ENCODE peak calls at places on chromosomes 3 and 15, in five cellular contexts. One of them, this sample, is unnamed.

GRCh38 chr15:36156855-36157521 is 422.4 kb upstream of the CDIN1 start:
- DNase-seq in left ventricle myocardium inferior: peak; percentile 45
- DNase-seq in PC-3: peak; percentile 64
- DNase-seq in body of pancreas: peak; percentile 7
- DNase-seq in stomach: no peak
- DNase-seq in this sample: no peak

GRCh38 chr3:124621498-124621897 is 108.8 kb upstream of the UMPS start:
- DNase-seq in left ventricle myocardium inferior: no peak
- DNase-seq in PC-3: no peak
- DNase-seq in body of pancreas: no peak
- DNase-seq in stomach: no peak
- DNase-seq in this sample: no peak

GRCh38 chr15:73052679-73053397 is 575 bp downstream of the NEO1 start:
- DNase-seq in left ventricle myocardium inferior: peak; percentile 29
- DNase-seq in PC-3: no peak
- DNase-seq in body of pancreas: peak; percentile 63
- DNase-seq in stomach: peak; percentile 29
- DNase-seq in this sample: no peak

GRCh38 chr3:161389445-161390036 is 18.2 kb upstream of the SPTSSB start:
- DNase-seq in left ventricle myocardium inferior: no peak
- DNase-seq in PC-3: no peak
- DNase-seq in body of pancreas: no peak
- DNase-seq in stomach: no peak
- DNase-seq in this sample: no peak

GRCh38 chr15:57527382-57528091 is 64.2 kb upstream of the MYZAP start:
- DNase-seq in left ventricle myocardium inferior: no peak
- DNase-seq in PC-3: peak; percentile 80
- DNase-seq in body of pancreas: peak; percentile 64
- DNase-seq in stomach: no peak
- DNase-seq in this sample: no peak

GRCh38 chr15:53869044-53869805 is 109.0 kb upstream of the UNC13C start:
- DNase-seq in left ventricle myocardium inferior: no peak
- DNase-seq in PC-3: no peak
- DNase-seq in body of pancreas: no peak
- DNase-seq in stomach: no peak
- DNase-seq in this sample: no peak

GRCh38 chr15:68674975-68675374 is 96.2 kb downstream of the CORO2B start:
- DNase-seq in left ventricle myocardium inferior: no peak
- DNase-seq in PC-3: no peak
- DNase-seq in body of pancreas: peak; percentile 10
- DNase-seq in stomach: no peak
- DNase-seq in this sample: no peak

GRCh38 chr3:45055032-45055410 is 28.9 kb downstream of the CLEC3B start:
- DNase-seq in left ventricle myocardium inferior: no peak
- DNase-seq in PC-3: peak; percentile 57
- DNase-seq in body of pancreas: no peak
- DNase-seq in stomach: no peak
- DNase-seq in this sample: no peak

GRCh38 chr3:159669024-159669476 is 319.6 kb upstream of the IL12A start:
- DNase-seq in left ventricle myocardium inferior: no peak
- DNase-seq in PC-3: peak; percentile 10
- DNase-seq in body of pancreas: no peak
- DNase-seq in stomach: no peak
- DNase-seq in this sample: no peak

GRCh38 chr3:133938770-133939495 is 43.3 kb upstream of the RAB6B start:
- DNase-seq in left ventricle myocardium inferior: no peak
- DNase-seq in PC-3: peak; percentile 6
- DNase-seq in body of pancreas: no peak
- DNase-seq in stomach: peak; percentile 11
- DNase-seq in this sample: no peak

GRCh38 chr3:136932518-136932917 is 25.3 kb upstream of the IL20RB start:
- DNase-seq in left ventricle myocardium inferior: no peak
- DNase-seq in PC-3: no peak
- DNase-seq in body of pancreas: no peak
- DNase-seq in stomach: no peak
- DNase-seq in this sample: no peak

GRCh38 chr3:54599741-54600140 is 328.1 kb downstream of the LRTM1 start:
- DNase-seq in left ventricle myocardium inferior: peak; percentile 66
- DNase-seq in PC-3: no peak
- DNase-seq in body of pancreas: no peak
- DNase-seq in stomach: no peak
- DNase-seq in this sample: no peak

GRCh38 chr3:46699846-46700523 is 1.2 kb upstream of the TMIE start:
- DNase-seq in left ventricle myocardium inferior: peak; percentile 71
- DNase-seq in PC-3: no peak
- DNase-seq in body of pancreas: peak; percentile 70
- DNase-seq in stomach: peak; percentile 44
- DNase-seq in this sample: no peak

GRCh38 chr3:180789774-180790173 is 110.5 kb upstream of the CCDC39 start:
- DNase-seq in left ventricle myocardium inferior: no peak
- DNase-seq in PC-3: no peak
- DNase-seq in body of pancreas: no peak
- DNase-seq in stomach: no peak
- DNase-seq in this sample: no peak

DNA sequence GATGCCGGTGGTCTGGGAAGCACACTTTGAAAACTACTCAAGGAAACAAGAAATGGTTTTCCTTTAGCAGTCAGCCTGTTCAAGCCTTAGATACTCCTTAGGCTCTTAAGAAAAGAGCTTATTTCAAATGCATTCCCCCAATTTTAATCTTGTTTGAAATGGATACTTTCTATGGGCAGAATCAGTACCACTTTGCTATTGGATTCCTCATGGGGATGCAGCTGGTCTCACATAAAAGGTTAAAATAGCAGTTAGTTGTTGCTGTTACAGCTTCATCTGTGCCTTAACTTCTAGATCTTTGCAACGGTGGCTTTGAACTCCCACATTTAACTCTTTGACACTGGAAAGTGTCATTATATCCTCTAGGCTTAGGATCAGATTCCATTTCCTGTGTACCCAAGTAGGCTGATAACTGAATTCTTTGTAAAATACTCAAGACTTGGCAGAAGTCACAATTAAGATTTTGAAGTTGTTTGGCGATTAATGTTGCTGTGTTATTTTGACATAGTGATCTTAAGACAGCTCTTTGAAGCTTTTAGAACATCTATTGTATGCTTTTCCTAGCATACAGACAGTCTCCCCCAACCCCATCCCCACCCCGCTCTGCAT is 2.2 kb downstream of the THBS1 start:
- DNase-seq in left ventricle myocardium inferior: no peak
- DNase-seq in PC-3: no peak
- DNase-seq in body of pancreas: no peak
- DNase-seq in stomach: no peak
- DNase-seq in this sample: no peak
- H3K4me1 ChIP-seq in left ventricle myocardium inferior: peaks cover 88% of the 10 kb centered on the region
- H3K4me1 ChIP-seq in PC-3: peaks cover 55% of the 10 kb centered on the region
- H3K4me1 ChIP-seq in body of pancreas: peaks cover 42% of the 10 kb centered on the region
- H3K4me1 ChIP-seq in stomach: peaks cover 26% of the 10 kb centered on the region
- H3K4me1 ChIP-seq in this sample: peaks cover 10% of the 10 kb centered on the region

DNA sequence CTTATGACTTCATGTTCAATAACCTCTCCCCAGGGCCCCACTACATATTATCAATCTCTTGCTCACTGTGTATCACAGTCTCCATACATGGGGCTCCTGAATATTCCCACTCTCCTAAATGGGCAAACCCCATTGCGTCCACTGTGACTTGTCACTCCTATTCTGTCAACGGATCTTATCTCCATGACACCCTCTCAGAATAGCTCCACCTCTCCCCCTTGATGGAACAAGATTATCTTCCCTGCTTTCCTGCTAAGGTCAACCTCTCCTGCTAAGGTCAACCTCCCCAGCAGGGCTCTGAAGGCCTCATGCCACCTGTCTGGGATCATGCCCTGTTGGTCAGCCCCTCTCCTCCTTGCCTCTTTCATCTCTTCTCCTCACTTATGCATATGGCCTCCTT is 1.8 kb downstream of the CLDN18 start:
- DNase-seq in left ventricle myocardium inferior: no peak
- DNase-seq in PC-3: no peak
- DNase-seq in body of pancreas: no peak
- DNase-seq in stomach: no peak
- DNase-seq in this sample: no peak
- H3K4me3 ChIP-seq in left ventricle myocardium inferior: no peak overlapping the region
- H3K4me3 ChIP-seq in PC-3: no peak overlapping the region
- H3K4me3 ChIP-seq in body of pancreas: no peak overlapping the region
- H3K4me3 ChIP-seq in stomach: no peak overlapping the region
- H3K4me3 ChIP-seq in this sample: no peak overlapping the region

DNA sequence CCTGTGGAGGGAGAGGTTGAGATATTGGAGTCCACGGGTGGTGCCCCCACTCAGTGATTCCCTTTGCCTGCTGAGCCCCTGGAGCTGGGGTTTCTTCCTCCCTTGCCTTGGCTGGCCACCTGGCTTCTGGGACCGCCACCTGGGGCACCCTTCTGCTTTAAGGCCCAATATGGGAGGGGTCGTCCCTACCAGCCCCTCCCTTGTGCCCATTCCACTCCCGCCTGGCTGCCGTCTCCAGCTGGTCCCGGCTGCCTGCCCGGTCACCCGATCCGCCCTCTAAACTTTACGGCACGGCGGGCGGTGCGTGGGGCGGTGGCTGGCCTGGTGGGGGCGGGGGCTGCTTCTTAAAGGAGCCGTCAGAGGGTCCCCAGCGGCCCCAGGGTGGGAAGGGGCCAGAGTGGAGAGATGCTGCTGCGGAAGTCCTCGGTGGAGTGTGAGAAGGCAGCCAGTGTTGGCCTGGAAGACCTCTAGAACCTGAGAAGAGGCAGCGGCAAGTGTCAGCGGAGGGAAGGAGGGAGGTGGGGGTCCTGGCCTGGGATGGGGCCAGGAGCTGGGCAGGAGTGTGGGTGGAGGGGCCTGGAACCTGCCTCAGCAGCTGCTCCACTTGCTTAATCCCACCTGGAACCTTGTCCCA is 1.6 kb upstream of the SEMA3B start:
- DNase-seq in left ventricle myocardium inferior: peak; percentile 82
- DNase-seq in PC-3: no peak
- DNase-seq in body of pancreas: peak; percentile 74
- DNase-seq in stomach: peak; percentile 87
- DNase-seq in this sample: no peak
- H3K4me1 ChIP-seq in left ventricle myocardium inferior: peaks cover 66% of the 10 kb centered on the region
- H3K4me1 ChIP-seq in PC-3: peaks cover 59% of the 10 kb centered on the region
- H3K4me1 ChIP-seq in body of pancreas: peaks cover 85% of the 10 kb centered on the region
- H3K4me1 ChIP-seq in stomach: peaks cover 62% of the 10 kb centered on the region
- H3K4me1 ChIP-seq in this sample: no peaks in the 10 kb centered on the region

DNA sequence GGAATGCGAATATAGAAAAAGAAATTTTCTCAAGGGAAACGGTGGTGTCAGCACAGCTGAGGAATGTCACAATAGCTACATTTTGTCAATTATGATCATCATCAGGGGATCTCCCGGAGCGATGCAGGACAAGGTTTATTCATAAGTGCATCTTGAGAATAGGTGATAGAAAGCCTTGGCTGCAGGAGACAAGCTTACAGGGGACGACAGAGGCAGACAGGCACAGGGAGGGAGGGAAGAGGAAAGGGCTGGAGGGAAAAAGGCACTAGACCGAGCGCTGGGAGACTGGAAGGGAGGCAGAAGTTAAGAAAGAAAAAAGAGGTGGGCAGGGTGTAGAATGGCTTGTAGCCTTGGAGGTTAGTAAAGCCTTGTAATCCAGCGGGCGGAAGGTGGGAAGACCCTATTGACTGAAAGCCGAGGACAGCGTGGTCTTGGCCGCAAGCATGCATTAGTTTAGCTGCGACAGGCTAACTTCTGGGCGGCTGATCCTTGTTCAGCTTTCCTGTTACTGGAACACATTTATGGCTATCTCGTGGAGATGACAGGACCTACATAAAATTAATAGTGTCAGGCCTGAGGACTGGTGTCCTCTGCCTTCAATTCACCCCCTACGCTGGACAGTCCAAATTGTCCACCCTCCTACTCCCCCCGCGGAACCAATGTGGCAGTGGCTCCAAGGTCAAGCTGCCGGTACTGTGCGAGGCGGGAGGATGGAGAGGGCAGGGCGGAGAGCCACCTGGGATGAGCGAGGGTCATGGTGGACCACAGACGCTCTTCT is 1.5 kb upstream of the NECTIN3 start:
- DNase-seq in left ventricle myocardium inferior: no peak
- DNase-seq in PC-3: no peak
- DNase-seq in body of pancreas: peak; percentile 12
- DNase-seq in stomach: no peak
- DNase-seq in this sample: no peak
- H3K4me3 ChIP-seq in left ventricle myocardium inferior: peak overlapping the region; percentile 83
- H3K4me3 ChIP-seq in PC-3: peak overlapping the region; percentile 99
- H3K4me3 ChIP-seq in body of pancreas: peak overlapping the region; percentile 40
- H3K4me3 ChIP-seq in stomach: peak overlapping the region; percentile 91
- H3K4me3 ChIP-seq in this sample: peak overlapping the region; percentile 69

This sample was measured in CD8-positive, alpha-beta T cell.